ENCODE peak calls at places on chromosomes 12 and 14, in nine cellular contexts. O, M, Q, L, U, H, K, X and Y are unnamed samples.

GRCh38 chr14:70754989-70755388 is 54.3 kb downstream of the MAP3K9 start:
- DNase-seq in O (no peak), M (peak), Q (peak), L (no peak), U (no peak), H (no peak), K (no peak), X (no peak), Y (no peak)

GRCh38 chr14:77485256-77485655 is 13.4 kb downstream of the ISM2 start:
- DNase-seq in O (no peak), M (no peak), Q (no peak), L (no peak), U (no peak), H (no peak), K (no peak), X (no peak), Y (no peak)

GRCh38 chr14:55556929-55557623 is 22.9 kb upstream of the KTN1 start:
- DNase-seq in O (peak), M (peak), Q (peak), L (peak), U (no peak), H (no peak), K (no peak), X (peak), Y (peak)

GRCh38 chr12:42886160-42886559 is 296.6 kb upstream of the PRICKLE1 start:
- DNase-seq in O (no peak), M (no peak), Q (no peak), L (no peak), U (no peak), H (no peak), K (no peak), X (no peak), Y (no peak)

GRCh38 chr12:26795899-26796298 is 37.1 kb downstream of the ITPR2 start:
- DNase-seq in O (no peak), M (no peak), Q (no peak), L (no peak), U (no peak), H (no peak), K (no peak), X (no peak), Y (no peak)

GRCh38 chr12:79553863-79554574 is 136.7 kb downstream of the PAWR start:
- DNase-seq in O (no peak), M (no peak), Q (no peak), L (no peak), U (no peak), H (no peak), K (no peak), X (no peak), Y (no peak)

GRCh38 chr14:81811705-81812269 is 278.1 kb upstream of the SEL1L start:
- DNase-seq in O (no peak), M (no peak), Q (no peak), L (no peak), U (no peak), H (no peak), K (no peak), X (no peak), Y (no peak)

GRCh38 chr14:21300892-21301291 is 21.0 kb downstream of the RPGRIP1 start:
- DNase-seq in O (no peak), M (peak), Q (peak), L (peak), U (no peak), H (no peak), K (peak), X (peak), Y (no peak)

GRCh38 chr12:106767954-106768501 is 6.5 kb upstream of the RIC8B start:
- DNase-seq in O (no peak), M (peak), Q (no peak), L (peak), U (no peak), H (no peak), K (no peak), X (no peak), Y (no peak)

GRCh38 chr12:12929696-12930095 is 22.3 kb downstream of the GPRC5D start:
- DNase-seq in O (no peak), M (no peak), Q (no peak), L (no peak), U (no peak), H (no peak), K (no peak), X (no peak), Y (peak)

GRCh38 chr14:58863576-58864345 is 226.0 kb downstream of the DACT1 start:
- DNase-seq in O (no peak), M (no peak), Q (no peak), L (no peak), U (peak), H (no peak), K (no peak), X (no peak), Y (no peak)

GRCh38 chr12:93015970-93016751 is 87.1 kb upstream of the EEA1 start:
- DNase-seq in O (no peak), M (peak), Q (peak), L (no peak), U (no peak), H (no peak), K (no peak), X (no peak), Y (no peak)

GRCh38 chr14:23114669-23115491 is 4.2 kb downstream of the CEBPE start:
- DNase-seq in O (no peak), M (peak), Q (no peak), L (no peak), U (no peak), H (no peak), K (no peak), X (no peak), Y (no peak)

GRCh38 chr12:53939141-53940108 is 794 bp downstream of the HOXC13 start:
- DNase-seq in O (no peak), M (peak), Q (no peak), L (peak), U (no peak), H (no peak), K (no peak), X (no peak), Y (no peak)

GRCh38 chr12:94980577-94980976 is 22.9 kb downstream of the NDUFA12 start:
- DNase-seq in O (no peak), M (peak), Q (no peak), L (no peak), U (no peak), H (no peak), K (no peak), X (no peak), Y (no peak)

GRCh38 chr14:71693373-71693772 is 238.9 kb upstream of the RGS6 start:
- DNase-seq in O (no peak), M (peak), Q (no peak), L (no peak), U (no peak), H (no peak), K (no peak), X (no peak), Y (no peak)

GRCh38 chr14:21734457-21735074 is 60.9 kb upstream of the OR4E1 start:
- DNase-seq in O (no peak), M (peak), Q (no peak), L (peak), U (peak), H (peak), K (peak), X (no peak), Y (no peak)

GRCh38 chr12:64160718-64161060 is 61.4 kb downstream of the KICS2 start:
- DNase-seq in O (no peak), M (peak), Q (no peak), L (no peak), U (no peak), H (no peak), K (no peak), X (no peak), Y (no peak)

GRCh38 chr12:41521872-41522379 is 333.8 kb downstream of the PDZRN4 start:
- DNase-seq in O (no peak), M (peak), Q (no peak), L (no peak), U (no peak), H (no peak), K (peak), X (no peak), Y (no peak)

DNA sequence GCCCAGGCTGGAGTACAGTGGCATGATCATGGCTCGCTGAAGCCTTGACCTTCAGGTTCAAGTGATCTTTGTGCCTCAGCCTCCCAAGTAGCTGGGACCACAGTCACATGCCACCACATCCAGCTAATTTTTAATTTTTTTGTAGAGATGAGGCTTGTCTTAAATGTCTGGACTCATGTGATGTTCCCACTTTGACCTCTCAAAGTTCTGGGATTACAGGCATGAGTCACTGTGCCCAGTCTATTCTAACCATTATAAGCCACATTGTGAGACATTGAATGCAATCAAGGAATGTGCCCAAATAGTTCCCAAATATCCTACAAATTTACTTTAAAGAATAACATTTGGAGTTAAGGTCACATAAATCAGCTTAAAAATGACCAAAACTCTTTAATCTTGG is 130.7 kb upstream of the ARID2 start:
- DNase-seq in O (no peak), M (no peak), Q (no peak), L (no peak), U (no peak), H (no peak), K (no peak), X (no peak), Y (no peak)
- TF ChIP-seq CTCF in O (no peak), M (no peak), Q (no peak), L (no peak), U (no peak), H (no peak), K (no peak), X (no peak), Y (no peak)

GRCh38 chr12:49019435-49020317 is 1.1 kb upstream of the PRKAG1 start:
- DNase-seq in O (peak), M (peak), Q (no peak), L (peak), U (peak), H (peak), K (peak), X (no peak), Y (peak)
- TF ChIP-seq CTCF in O (no peak), M (peak), Q (no peak), L (no peak), U (peak), H (peak), K (peak), X (no peak), Y (no peak)

GRCh38 chr12:25376985-25377384 is 126.3 kb upstream of the KRAS start:
- DNase-seq in O (no peak), M (no peak), Q (no peak), L (no peak), U (no peak), H (no peak), K (no peak), X (no peak), Y (no peak)

GRCh38 chr12:25373396-25373795 is 122.7 kb upstream of the KRAS start:
- DNase-seq in O (no peak), M (no peak), Q (no peak), L (no peak), U (no peak), H (no peak), K (no peak), X (no peak), Y (no peak)

GRCh38 chr12:25372002-25372401 is 121.3 kb upstream of the KRAS start:
- DNase-seq in O (no peak), M (no peak), Q (no peak), L (no peak), U (no peak), H (no peak), K (no peak), X (no peak), Y (no peak)

GRCh38 chr12:25376392-25376791 is 125.7 kb upstream of the KRAS start:
- DNase-seq in O (no peak), M (no peak), Q (no peak), L (no peak), U (no peak), H (no peak), K (no peak), X (no peak), Y (no peak)

DNA sequence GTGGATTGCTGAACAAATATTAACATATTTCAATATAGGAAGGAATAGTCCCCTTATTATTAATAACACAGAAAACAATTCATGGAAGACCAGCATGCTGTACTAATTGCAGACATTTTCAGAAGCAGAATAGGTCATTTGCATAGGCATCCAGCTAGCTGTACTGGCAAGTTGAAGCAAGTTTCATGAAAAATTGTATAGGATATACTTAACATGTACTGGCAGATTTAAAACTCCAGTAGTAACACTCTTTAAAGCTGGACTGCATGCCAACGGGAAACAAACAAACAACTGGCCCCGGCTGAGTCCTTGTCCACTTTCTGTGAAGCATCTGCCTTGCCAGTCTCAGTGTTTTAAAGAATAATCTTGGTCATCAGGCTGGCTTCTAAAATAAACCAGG is 122.2 kb upstream of the KRAS start:
- DNase-seq in O (no peak), M (no peak), Q (no peak), L (no peak), U (no peak), H (no peak), K (no peak), X (no peak), Y (no peak)
- TF ChIP-seq CTCF in O (no peak), M (no peak), Q (no peak), L (no peak), U (no peak), H (no peak), K (no peak), X (no peak), Y (no peak)

DNA sequence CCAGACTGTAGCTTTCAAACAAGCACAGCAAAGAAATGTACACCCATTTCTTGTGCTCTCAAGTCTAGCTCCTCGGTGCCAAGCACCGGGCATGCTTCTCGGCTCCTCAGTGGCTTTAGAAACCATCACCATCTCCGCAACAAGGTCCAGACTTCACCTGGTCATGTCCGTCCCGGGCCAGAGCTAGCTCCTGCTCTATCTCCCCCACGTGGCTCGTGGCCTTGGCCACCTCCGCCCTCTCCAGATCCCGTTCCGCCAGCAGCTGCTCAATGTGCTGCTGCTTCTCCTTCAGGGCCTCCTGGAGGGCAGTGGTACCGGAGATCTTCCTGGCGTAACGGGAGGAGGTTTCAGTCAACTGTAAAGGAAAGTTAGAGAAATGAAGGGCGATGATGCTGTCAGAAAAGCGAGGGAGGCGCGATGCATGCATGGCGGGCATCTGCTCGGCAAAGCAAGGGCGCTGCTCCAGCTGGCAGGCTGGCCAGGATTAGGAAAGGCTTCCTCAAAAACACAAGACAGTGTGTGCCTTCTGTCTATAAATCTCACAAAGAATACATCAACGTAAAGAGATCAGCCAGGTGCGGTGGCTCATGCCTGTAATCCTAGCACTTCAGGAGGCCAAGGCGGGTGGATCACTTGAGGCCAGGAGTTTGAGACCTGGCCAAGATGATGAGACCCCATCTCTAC is 67.4 kb downstream of the CLIP1 start:
- DNase-seq in O (no peak), M (no peak), Q (no peak), L (no peak), U (peak), H (no peak), K (no peak), X (no peak), Y (no peak)
- TF ChIP-seq CTCF in O (no peak), M (no peak), Q (no peak), L (no peak), U (no peak), H (no peak), K (no peak), X (no peak), Y (no peak)